ENCODE peak calls at places on chromosomes 5 and 9, in nine cellular contexts. M, X, Q, O, I, J, H, S and T are unnamed samples. For H3K27me3, the result is how much of the 10 kb centered on the place peaks cover.

GRCh38 chr9:121735065-121735791 is 83.8 kb downstream of the DAB2IP start:
- DNase-seq in M (peak), X (peak), Q (no peak), O (no peak), I (no peak), J (no peak), H (peak), S (peak), T (no peak)

GRCh38 chr5:140109050-140109817 is 4.7 kb upstream of the PURA start:
- DNase-seq in M (no peak), X (no peak), Q (no peak), O (no peak), I (no peak), J (no peak), H (no peak), S (no peak), T (peak)

GRCh38 chr5:75236322-75237316 is at the start of gene ANKRD31:
- DNase-seq in M (peak), X (peak), Q (peak), O (peak), I (peak), J (peak), H (no peak), S (peak), T (peak)

GRCh38 chr5:129554134-129554904 is 94.2 kb downstream of the ADAMTS19 start:
- DNase-seq in M (no peak), X (no peak), Q (no peak), O (no peak), I (no peak), J (no peak), H (no peak), S (no peak), T (no peak)

GRCh38 chr5:120413706-120414105 is 50.4 kb upstream of the PRR16 start:
- DNase-seq in M (no peak), X (no peak), Q (no peak), O (no peak), I (no peak), J (no peak), H (no peak), S (no peak), T (no peak)

GRCh38 chr9:97632406-97632991 is 669 bp downstream of the TSTD2 start:
- DNase-seq in M (peak), X (peak), Q (peak), O (no peak), I (peak), J (peak), H (peak), S (no peak), T (peak)

GRCh38 chr9:4027616-4028015 is 272.3 kb downstream of the GLIS3 start:
- DNase-seq in M (no peak), X (no peak), Q (no peak), O (no peak), I (no peak), J (no peak), H (no peak), S (no peak), T (no peak)

GRCh38 chr5:93163010-93163663 is 417.9 kb downstream of the NR2F1-AS1 start:
- DNase-seq in M (no peak), X (no peak), Q (no peak), O (no peak), I (no peak), J (no peak), H (no peak), S (no peak), T (no peak)

GRCh38 chr5:34833991-34834793 is 4.8 kb upstream of the TTC23L start:
- DNase-seq in M (no peak), X (no peak), Q (no peak), O (no peak), I (no peak), J (no peak), H (peak), S (no peak), T (no peak)

GRCh38 chr5:115457574-115457973 is 87.0 kb downstream of the FEM1C start:
- DNase-seq in M (no peak), X (no peak), Q (no peak), O (no peak), I (no peak), J (no peak), H (no peak), S (no peak), T (no peak)

GRCh38 chr5:43150075-43150474 is 29.4 kb downstream of the ZNF131 start:
- DNase-seq in M (no peak), X (no peak), Q (no peak), O (no peak), I (no peak), J (no peak), H (no peak), S (no peak), T (no peak)

GRCh38 chr5:132822650-132823480 is 7.6 kb downstream of the SHROOM1 start:
- DNase-seq in M (no peak), X (peak), Q (no peak), O (no peak), I (no peak), J (no peak), H (peak), S (no peak), T (no peak)

GRCh38 chr9:38715684-38716083 is 4.2 kb downstream of the FAM240B start:
- DNase-seq in M (no peak), X (no peak), Q (no peak), O (no peak), I (no peak), J (no peak), H (no peak), S (no peak), T (no peak)

GRCh38 chr9:90012825-90013425 is 408.1 kb downstream of the GADD45G start:
- DNase-seq in M (no peak), X (no peak), Q (no peak), O (no peak), I (peak), J (no peak), H (no peak), S (no peak), T (no peak)

GRCh38 chr5:4777435-4777834 is 362.7 kb upstream of the ADAMTS16 start:
- DNase-seq in M (no peak), X (no peak), Q (no peak), O (no peak), I (no peak), J (no peak), H (no peak), S (no peak), T (no peak)

GRCh38 chr5:139649082-139649991 is 1.2 kb downstream of the CXXC5 start:
- DNase-seq in M (peak), X (no peak), Q (peak), O (peak), I (no peak), J (no peak), H (no peak), S (no peak), T (no peak)

GRCh38 chr9:9337129-9337528 is 1275.7 kb downstream of the PTPRD start:
- DNase-seq in M (no peak), X (no peak), Q (no peak), O (no peak), I (no peak), J (no peak), H (no peak), S (no peak), T (no peak)

GRCh38 chr9:3520564-3520963 is 5.2 kb downstream of the RFX3 start:
- DNase-seq in M (no peak), X (no peak), Q (no peak), O (no peak), I (no peak), J (no peak), H (no peak), S (peak), T (no peak)

GRCh38 chr5:153629027-153629426 is 138.6 kb downstream of the GRIA1 start:
- DNase-seq in M (no peak), X (peak), Q (no peak), O (peak), I (no peak), J (no peak), H (peak), S (no peak), T (no peak)

GRCh38 chr5:94702729-94703128 is 84.3 kb downstream of the SLF1 start:
- DNase-seq in M (no peak), X (no peak), Q (no peak), O (no peak), I (no peak), J (no peak), H (no peak), S (no peak), T (no peak)

GRCh38 chr9:107131108-107131799 is 151.8 kb upstream of the RAD23B start:
- DNase-seq in M (no peak), X (no peak), Q (no peak), O (no peak), I (no peak), J (no peak), H (no peak), S (no peak), T (no peak)

GRCh38 chr9:133996531-133997520 is 4.7 kb upstream of the VAV2 start:
- DNase-seq in M (no peak), X (no peak), Q (no peak), O (no peak), I (no peak), J (no peak), H (no peak), S (no peak), T (no peak)

GRCh38 chr5:65326912-65327311 is 154.8 kb downstream of the ADAMTS6 start:
- DNase-seq in M (no peak), X (no peak), Q (no peak), O (no peak), I (no peak), J (no peak), H (no peak), S (no peak), T (no peak)

GRCh38 chr5:150621301-150621700 is 19.2 kb upstream of the SYNPO start:
- DNase-seq in M (no peak), X (no peak), Q (no peak), O (no peak), I (no peak), J (no peak), H (no peak), S (no peak), T (no peak)

GRCh38 chr5:176564002-176564401 is 14.9 kb downstream of the CDHR2 start:
- DNase-seq in M (no peak), X (no peak), Q (no peak), O (no peak), I (no peak), J (no peak), H (no peak), S (no peak), T (no peak)

GRCh38 chr9:33142531-33142930 is 24.6 kb downstream of the B4GALT1 start:
- DNase-seq in M (no peak), X (no peak), Q (peak), O (no peak), I (no peak), J (no peak), H (no peak), S (no peak), T (peak)

GRCh38 chr5:137822158-137822764 is 45.4 kb upstream of the MYOT start:
- DNase-seq in M (peak), X (no peak), Q (no peak), O (peak), I (peak), J (no peak), H (peak), S (peak), T (no peak)

DNA sequence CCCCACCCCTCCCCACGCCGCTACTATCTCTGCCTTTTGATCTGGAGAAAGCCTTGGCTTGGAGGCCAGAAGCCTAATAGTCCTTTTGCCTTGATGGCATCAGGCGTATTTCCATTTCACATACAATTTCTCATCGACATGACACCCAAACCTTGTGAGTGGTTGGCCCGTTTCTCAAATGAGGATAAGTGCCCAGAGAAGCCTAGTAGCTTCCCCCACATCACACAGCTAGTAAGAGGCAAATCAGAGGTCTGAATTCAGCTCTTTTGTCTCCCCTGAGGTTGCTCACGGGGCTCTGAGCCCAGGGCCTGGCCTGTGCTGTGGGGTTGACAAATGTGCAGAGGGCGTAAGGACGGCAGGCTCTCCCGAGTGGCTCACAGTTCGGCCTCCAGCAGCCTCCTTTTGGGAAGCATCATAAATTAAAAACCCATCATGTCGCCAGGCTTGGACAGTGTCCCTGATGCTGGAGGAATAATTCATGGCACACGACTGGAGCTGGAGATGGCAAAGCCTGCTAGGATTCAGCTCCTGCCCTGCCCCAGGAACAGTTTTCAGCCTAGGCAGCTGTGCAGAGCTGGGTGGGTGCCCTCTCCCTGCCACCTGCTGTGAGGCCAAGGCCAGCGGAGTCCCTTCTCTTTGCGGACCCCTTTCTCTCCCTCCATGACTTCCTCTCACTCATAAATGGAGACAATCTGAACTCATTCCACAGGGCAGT is 263.8 kb downstream of the NSG2 start:
- DNase-seq in M (no peak), X (no peak), Q (no peak), O (no peak), I (no peak), J (no peak), H (no peak), S (no peak), T (no peak)
- H3K27me3 ChIP-seq in M (under half), X (under half), Q (under half), O (under half), I (half or more), J (under half), H (under half), S (under half), T (half or more)

DNA sequence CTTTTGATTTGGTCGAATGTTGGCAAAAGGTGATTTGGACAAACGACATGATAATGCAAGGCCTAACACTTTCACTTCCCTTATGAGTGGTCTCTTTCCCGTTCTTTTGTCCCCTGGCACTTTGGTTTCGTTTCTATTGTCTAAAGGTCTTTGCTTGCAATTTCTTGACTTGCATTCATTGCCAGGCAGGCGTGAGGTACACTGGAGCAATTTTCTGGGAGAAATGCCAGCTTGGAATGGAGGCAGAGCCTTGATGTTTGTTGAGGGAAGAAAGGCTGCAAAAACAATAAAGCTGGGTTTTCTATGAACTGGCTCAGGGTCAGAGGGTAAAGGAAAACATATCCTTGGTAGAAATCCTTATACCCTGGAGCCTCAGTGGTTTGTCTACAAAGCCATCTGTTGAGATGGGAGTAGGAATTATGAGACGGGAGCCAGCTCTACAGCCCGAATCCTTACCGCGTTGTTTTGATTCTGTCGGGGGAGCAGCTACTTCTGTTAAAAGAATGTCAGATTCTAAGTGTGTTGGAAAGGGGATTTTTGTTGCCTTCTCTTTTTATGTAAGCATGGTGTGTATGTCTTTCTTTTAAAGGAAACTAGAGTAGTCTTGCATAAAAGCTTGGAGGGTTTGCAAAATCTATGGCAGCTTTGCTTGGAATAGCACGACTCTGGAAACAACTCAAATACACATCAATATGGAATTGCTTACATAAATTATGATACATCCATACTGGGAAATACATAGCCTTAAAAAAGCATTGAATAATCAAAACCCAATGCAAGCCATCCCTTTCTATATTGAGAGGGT is 158.9 kb downstream of the RMI1 start:
- DNase-seq in M (peak), X (peak), Q (no peak), O (no peak), I (peak), J (no peak), H (no peak), S (no peak), T (no peak)
- TF ChIP-seq EP300 in M (no peak), X (no peak), Q (no peak), O (no peak), I (no peak), J (peak), H (no peak), S (no peak), T (no peak)

DNA sequence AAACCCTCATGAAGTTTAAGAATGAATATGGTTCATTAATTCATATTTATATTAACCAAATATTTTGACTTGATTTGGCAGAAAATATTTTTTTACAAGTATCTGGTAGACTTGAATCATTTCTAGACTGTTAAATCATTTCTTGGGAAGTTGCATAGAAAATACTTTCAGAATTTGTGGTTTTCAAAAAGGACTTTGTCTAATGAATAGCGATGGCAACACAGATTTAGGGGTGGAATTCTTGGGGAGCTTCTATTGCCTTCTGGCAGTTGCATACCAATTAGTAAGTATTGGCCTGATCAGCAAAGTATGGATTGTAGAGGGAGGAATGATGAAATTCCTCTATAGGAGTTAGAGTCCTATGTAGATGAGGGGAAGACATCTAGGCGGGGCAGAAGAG is 68.7 kb upstream of the CKMT2 start:
- DNase-seq in M (no peak), X (no peak), Q (no peak), O (no peak), I (no peak), J (no peak), H (no peak), S (no peak), T (no peak)
- H3K27me3 ChIP-seq in M (under half), X (under half), Q (under half), O (under half), I (under half), J (under half), H (under half), S (under half), T (under half)

GRCh38 chr9:115548826-115549225 is 430.9 kb upstream of the TNC start:
- DNase-seq in M (no peak), X (no peak), Q (no peak), O (no peak), I (no peak), J (no peak), H (no peak), S (no peak), T (no peak)
- TF ChIP-seq EP300 in M (no peak), X (no peak), Q (no peak), O (no peak), I (no peak), J (no peak), H (no peak), S (no peak), T (no peak)

GRCh38 chr9:126515001-126515872 is 98.5 kb upstream of the LMX1B start:
- DNase-seq in M (no peak), X (no peak), Q (peak), O (peak), I (no peak), J (no peak), H (no peak), S (no peak), T (no peak)
- H3K27me3 ChIP-seq in M (half or more), X (under half), Q (half or more), O (under half), I (half or more), J (under half), H (under half), S (under half), T (under half)

GRCh38 chr5:14105717-14106435 is 37.3 kb upstream of the TRIO start:
- DNase-seq in M (no peak), X (no peak), Q (no peak), O (no peak), I (no peak), J (no peak), H (no peak), S (peak), T (no peak)

GRCh38 chr5:14102666-14103065 is 40.5 kb upstream of the TRIO start:
- DNase-seq in M (no peak), X (no peak), Q (no peak), O (no peak), I (no peak), J (no peak), H (no peak), S (no peak), T (no peak)

GRCh38 chr5:14100281-14100680 is 42.9 kb upstream of the TRIO start:
- DNase-seq in M (no peak), X (no peak), Q (no peak), O (no peak), I (no peak), J (no peak), H (no peak), S (no peak), T (no peak)

GRCh38 chr5:14097998-14098471 is 45.1 kb upstream of the TRIO start:
- DNase-seq in M (no peak), X (no peak), Q (no peak), O (no peak), I (no peak), J (no peak), H (no peak), S (no peak), T (no peak)

GRCh38 chr5:14101922-14102321 is 41.2 kb upstream of the TRIO start:
- DNase-seq in M (no peak), X (no peak), Q (no peak), O (no peak), I (no peak), J (no peak), H (no peak), S (no peak), T (no peak)
- TF ChIP-seq EP300 in M (no peak), X (no peak), Q (no peak), O (no peak), I (no peak), J (no peak), H (no peak), S (no peak), T (no peak)